ENCODE peak calls at places on chromosomes 11 and 22, in five cellular contexts. P is HepG2, A is GM12878, N is upper lobe of left lung, D is A549. O is an unnamed sample. For H3K4me1, the result is how much of the 10 kb centered on the place peaks cover.

GRCh38 chr11:4436424-4436823 is 12.7 kb upstream of the OR52K2 start:
- ATAC-seq in P (no peak), N (no peak), A (no peak), D (no peak), O (no peak)

GRCh38 chr22:17436382-17436951 is 67.2 kb downstream of the CECR2 start:
- ATAC-seq in N (no peak), A (peak), D (no peak), P (no peak), O (no peak)

GRCh38 chr11:72812604-72812967 is 1.6 kb upstream of the ATG16L2 start:
- ATAC-seq in N (no peak), P (peak), D (peak), A (peak), O (no peak)

GRCh38 chr11:27913650-27914049 is 194.3 kb downstream of the KIF18A start:
- ATAC-seq in A (no peak), D (no peak), P (no peak), N (no peak), O (no peak)

GRCh38 chr22:49825944-49826602 is 1.6 kb downstream of the BRD1 start:
- ATAC-seq in P (peak), A (peak), D (no peak), N (no peak), O (no peak)

GRCh38 chr22:29310065-29310862 is 3.8 kb downstream of the GAS2L1 start:
- ATAC-seq in A (peak), P (no peak), D (no peak), N (peak), O (no peak)

GRCh38 chr11:75823415-75823814 is 8.4 kb downstream of the UVRAG start:
- ATAC-seq in A (peak), D (no peak), N (no peak), P (peak), O (no peak)

GRCh38 chr11:128045094-128045725 is 542.1 kb downstream of the ETS1 start:
- ATAC-seq in P (no peak), N (no peak), D (no peak), A (no peak), O (no peak)

GRCh38 chr11:35210886-35211546 is 72.0 kb downstream of the CD44 start:
- ATAC-seq in D (no peak), A (no peak), P (no peak), N (no peak), O (no peak)
- TF ChIP-seq POLR2A in D (no peak), A (no peak), P (no peak), N (no peak), O (no peak)

DNA sequence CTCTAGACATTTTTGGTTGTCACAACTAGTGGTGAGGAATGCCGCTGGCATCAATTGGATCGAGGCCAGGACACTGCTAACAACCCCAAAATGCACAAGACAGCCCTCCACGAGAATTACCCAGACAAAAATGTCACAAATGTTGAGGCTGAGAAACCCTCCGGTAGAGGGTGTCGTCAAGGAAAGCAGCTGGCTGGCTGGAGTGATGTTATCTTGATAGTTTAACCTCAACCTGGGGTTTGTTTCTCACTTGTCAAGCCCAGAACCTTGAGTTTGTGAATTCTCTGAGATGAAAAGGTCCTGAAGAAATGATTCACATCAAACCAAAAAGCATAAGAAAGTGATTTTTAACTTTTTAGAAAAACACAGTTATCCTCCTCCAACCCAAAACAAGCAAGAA is 21.1 kb upstream of the TMPRSS13 start:
- ATAC-seq in N (no peak), D (no peak), P (no peak), A (peak), O (no peak)
- H3K4me1 ChIP-seq in N (under half), D (under half), P (under half), A (under half), O (under half)

GRCh38 chr11:69293819-69294505 is at the start of gene MYEOV:
- ATAC-seq in N (peak), P (no peak), D (peak), A (no peak), O (no peak)
- TF ChIP-seq EP300 in N (no peak), P (no peak), D (no peak), A (no peak), O (no peak)

GRCh38 chr11:67277231-67277961 is 11.1 kb downstream of the GRK2 start:
- ATAC-seq in A (peak), P (no peak), N (peak), D (no peak), O (peak)
- TF ChIP-seq POLR2A in A (peak), P (no peak), N (no peak), D (no peak), O (no peak)

GRCh38 chr11:118619444-118620205 is 12.2 kb downstream of the PHLDB1 start:
- ATAC-seq in D (peak), N (peak), A (no peak), P (no peak), O (peak)

GRCh38 chr11:118618991-118619375 is 11.6 kb downstream of the PHLDB1 start:
- ATAC-seq in P (no peak), D (no peak), A (no peak), N (peak), O (peak)

GRCh38 chr11:118615996-118616395 is 8.6 kb downstream of the PHLDB1 start:
- ATAC-seq in P (no peak), D (no peak), N (no peak), A (no peak), O (no peak)

GRCh38 chr11:118620529-118621070 is 13.2 kb downstream of the PHLDB1 start:
- ATAC-seq in D (no peak), A (peak), P (peak), N (no peak), O (no peak)

GRCh38 chr11:118618115-118618990 is 10.9 kb downstream of the PHLDB1 start:
- ATAC-seq in D (no peak), N (peak), A (no peak), P (no peak), O (peak)
- H3K4me1 ChIP-seq in D (half or more), N (half or more), A (under half), P (half or more), O (under half)

O was measured in gastroesophageal sphincter.